ENCODE peak calls at places on chromosomes 6 and 20, in ten cellular contexts. G is type B pancreatic cell, H is cardiac muscle cell, I is GM10248, R is transverse colon, J is psoas muscle, B is GM23338, E is HL-60, L is neural crest cell, N is OCI-LY7. C is an unnamed sample.

GRCh38 chr6:69650703-69651102 is 146.1 kb downstream of the LMBRD1 start:
- DNase-seq in L (no peak), H (no peak), G (no peak), B (no peak), R (no peak), N (no peak), E (no peak), J (no peak), I (no peak), C (no peak)

GRCh38 chr20:41125530-41126457 is 11.5 kb upstream of the PLCG1 start:
- DNase-seq in J (no peak), N (no peak), H (no peak), G (no peak), E (no peak), B (no peak), R (no peak), L (no peak), I (no peak), C (no peak)

GRCh38 chr20:2022163-2022562 is 28.3 kb upstream of the PDYN start:
- DNase-seq in N (no peak), H (no peak), L (no peak), B (no peak), E (peak; percentile 26), J (no peak), R (no peak), I (no peak), G (no peak), C (no peak)

GRCh38 chr20:13839421-13840092 is 54.7 kb downstream of the NDUFAF5 start:
- DNase-seq in H (peak; percentile 26), I (no peak), R (no peak), G (no peak), N (no peak), J (no peak), B (no peak), L (no peak), E (no peak), C (peak; percentile 39)

GRCh38 chr6:149060985-149061760 is 256.3 kb upstream of the TAB2 start:
- DNase-seq in I (no peak), J (no peak), N (no peak), E (no peak), G (no peak), R (peak; percentile 71), H (peak; percentile 54), L (no peak), B (no peak), C (peak; percentile 82)

GRCh38 chr6:165659945-165660862 is 2.8 kb downstream of the PDE10A start:
- DNase-seq in B (peak; percentile 75), L (no peak), R (no peak), G (no peak), J (peak; percentile 25), H (peak; percentile 48), I (no peak), E (no peak), N (no peak), C (no peak)

GRCh38 chr6:110768057-110768456 is 47.2 kb downstream of the CDK19 start:
- DNase-seq in I (no peak), E (no peak), J (no peak), R (no peak), N (no peak), H (no peak), B (no peak), G (no peak), L (no peak), C (no peak)

GRCh38 chr6:39193201-39193791 is 36.0 kb downstream of the KCNK5 start:
- DNase-seq in N (no peak), G (no peak), H (no peak), J (no peak), L (peak; percentile 77), I (no peak), B (no peak), E (no peak), R (no peak), C (no peak)

GRCh38 chr6:163668061-163668426 is 253.5 kb downstream of the QKI start:
- DNase-seq in G (no peak), I (no peak), L (no peak), H (no peak), R (no peak), J (no peak), E (no peak), B (no peak), N (no peak), C (no peak)

GRCh38 chr6:38012573-38012972 is 193.0 kb downstream of the ZFAND3 start:
- DNase-seq in H (peak; percentile 70), J (no peak), G (no peak), B (peak; percentile 50), E (peak; percentile 30), I (peak; percentile 66), N (peak; percentile 60), L (peak; percentile 9), R (no peak), C (peak; percentile 65)

GRCh38 chr6:89475106-89475505 is 42.2 kb downstream of the ANKRD6 start:
- DNase-seq in E (no peak), I (no peak), G (no peak), L (no peak), N (no peak), H (no peak), R (no peak), B (no peak), J (no peak), C (no peak)

GRCh38 chr6:144635051-144635450 is 349.9 kb downstream of the UTRN start:
- DNase-seq in N (no peak), H (no peak), B (no peak), J (no peak), L (no peak), E (no peak), G (no peak), I (no peak), R (no peak), C (no peak)

GRCh38 chr20:45358282-45359068 is 4.5 kb upstream of the SYS1 start:
- DNase-seq in H (peak; percentile 93), G (no peak), L (no peak), J (peak; percentile 82), E (peak; percentile 55), I (no peak), R (peak; percentile 73), B (no peak), N (no peak), C (peak; percentile 94)

GRCh38 chr20:23583526-23583925 is 15.2 kb upstream of the CST9L start:
- DNase-seq in L (no peak), H (no peak), J (no peak), B (peak; percentile 11), I (no peak), E (no peak), N (no peak), R (no peak), G (no peak), C (no peak)

GRCh38 chr20:62494537-62494936 is 18.7 kb upstream of the GATA5 start:
- DNase-seq in E (no peak), R (no peak), I (no peak), J (no peak), B (no peak), H (no peak), G (no peak), N (peak; percentile 94), L (no peak), C (no peak)

GRCh38 chr6:34610819-34611477 is 54.8 kb upstream of the SPDEF start:
- DNase-seq in R (no peak), L (no peak), H (peak; percentile 83), G (no peak), I (no peak), J (no peak), B (no peak), N (no peak), E (no peak), C (peak; percentile 86)

GRCh38 chr20:21796059-21796458 is 90.6 kb downstream of the PAX1 start:
- DNase-seq in E (no peak), R (no peak), H (no peak), L (no peak), I (no peak), J (no peak), N (peak; percentile 4), B (peak; percentile 44), G (no peak), C (no peak)
- TF ChIP-seq CTCF in E (no peak), R (no peak), H (no peak), L (peak; percentile 30), I (no peak), J (no peak), N (peak; percentile 70), B (peak; percentile 59), G (peak; percentile 41), C (no peak)

GRCh38 chr6:113526995-113527394 is 330.1 kb upstream of the MARCKS start:
- DNase-seq in I (no peak), E (no peak), N (no peak), R (no peak), B (no peak), J (no peak), G (no peak), H (no peak), L (no peak), C (no peak)

GRCh38 chr6:113526553-113526952 is 330.6 kb upstream of the MARCKS start:
- DNase-seq in I (no peak), N (no peak), B (no peak), R (no peak), J (no peak), G (no peak), L (no peak), H (no peak), E (no peak), C (no peak)

GRCh38 chr6:113522376-113522775 is 334.8 kb upstream of the MARCKS start:
- DNase-seq in I (no peak), J (no peak), N (no peak), E (no peak), R (no peak), B (no peak), H (peak; percentile 6), L (no peak), G (no peak), C (peak; percentile 15)
- TF ChIP-seq CTCF in I (no peak), J (no peak), N (no peak), E (no peak), R (no peak), B (no peak), H (no peak), L (no peak), G (no peak), C (no peak)

GRCh38 chr6:54613596-54613995 is 233.0 kb upstream of the FAM83B start:
- DNase-seq in H (no peak), N (no peak), I (no peak), B (no peak), E (no peak), G (no peak), L (no peak), R (no peak), J (no peak), C (no peak)
- TF ChIP-seq CTCF in H (no peak), N (no peak), I (no peak), B (no peak), E (no peak), G (no peak), L (no peak), R (no peak), J (no peak), C (no peak)

GRCh38 chr20:16819483-16819882 is 71.3 kb downstream of the OTOR start:
- DNase-seq in J (no peak), H (no peak), R (no peak), L (no peak), G (no peak), B (no peak), E (no peak), N (no peak), I (no peak), C (no peak)

GRCh38 chr20:16824664-16825063 is 76.5 kb downstream of the OTOR start:
- DNase-seq in B (no peak), H (no peak), L (no peak), E (no peak), G (no peak), R (no peak), N (no peak), I (no peak), J (no peak), C (no peak)

GRCh38 chr20:16816192-16816591 is 68.0 kb downstream of the OTOR start:
- DNase-seq in G (no peak), N (no peak), H (no peak), B (peak; percentile 64), R (no peak), L (no peak), I (no peak), E (no peak), J (no peak), C (no peak)

GRCh38 chr20:16821211-16822089 is 73.3 kb downstream of the OTOR start:
- DNase-seq in I (peak; percentile 38), E (peak; percentile 28), H (peak; percentile 61), R (peak; percentile 9), N (peak; percentile 57), J (no peak), L (peak; percentile 14), G (no peak), B (peak; percentile 79), C (peak; percentile 36)
- TF ChIP-seq CTCF in I (peak; percentile 81), E (peak; percentile 79), H (peak; percentile 97), R (peak; percentile 54), N (peak; percentile 94), J (peak; percentile 56), L (peak; percentile 82), G (peak; percentile 88), B (peak; percentile 91), C (peak; percentile 97)